ENCODE peak calls at places on chromosomes 11 and 22, in nine cellular contexts. A is esophagus squamous epithelium; T is IMR-90; V is heart right ventricle; P is fibroblast of mammary gland; Q is astrocyte of the spinal cord; Y is CD8-positive, alpha-beta T cell; N is AG04450; D is fibroblast of the aortic adventitia. O is an unnamed sample.

GRCh38 chr11:15236514-15236913 is 121.8 kb downstream of the INSC start:
- DNase-seq in V (no peak), A (no peak), Q (no peak), Y (no peak), P (no peak), N (no peak), D (no peak), T (no peak), O (no peak)

GRCh38 chr11:16738198-16738948 is at the start of gene C11orf58:
- DNase-seq in D (peak; percentile 96), V (peak; percentile 92), Y (peak; percentile 93), P (peak; percentile 95), T (peak; percentile 96), Q (peak; percentile 98), N (peak; percentile 87), A (peak; percentile 82), O (peak; percentile 90)

GRCh38 chr11:90250970-90251369 is 28.1 kb upstream of the CHORDC1 start:
- DNase-seq in V (no peak), D (no peak), A (no peak), T (no peak), P (no peak), N (no peak), Y (no peak), Q (no peak), O (no peak)

GRCh38 chr11:1260023-1260501 is 37.2 kb downstream of the MUC5B start:
- DNase-seq in V (no peak), P (peak; percentile 27), Q (no peak), N (no peak), Y (no peak), A (no peak), T (no peak), D (no peak), O (peak; percentile 72)

GRCh38 chr11:109120341-109120740 is 301.6 kb upstream of the C11orf87 start:
- DNase-seq in N (no peak), Q (no peak), V (no peak), P (no peak), T (no peak), A (no peak), D (no peak), Y (no peak), O (no peak)

GRCh38 chr11:21475276-21475675 is 717.6 kb upstream of the ANO5 start:
- DNase-seq in P (no peak), A (no peak), N (no peak), Q (no peak), D (no peak), Y (no peak), V (no peak), T (no peak), O (no peak)

GRCh38 chr11:39668640-39669039 is 1790.8 kb downstream of the LRRC4C start:
- DNase-seq in D (no peak), N (peak; percentile 1), T (no peak), Q (peak; percentile 82), V (no peak), A (no peak), Y (no peak), P (no peak), O (no peak)

GRCh38 chr22:43561421-43562178 is 149.8 kb downstream of the MPPED1 start:
- DNase-seq in Y (no peak), Q (no peak), A (no peak), N (no peak), P (no peak), D (no peak), T (no peak), V (no peak), O (no peak)

GRCh38 chr11:3338569-3339565 is 40.1 kb downstream of the ZNF195 start:
- DNase-seq in N (no peak), T (no peak), V (no peak), P (no peak), Q (no peak), A (no peak), D (no peak), Y (no peak), O (no peak)

GRCh38 chr11:32809313-32809712 is 14.9 kb upstream of the CCDC73 start:
- DNase-seq in V (peak; percentile 30), D (peak; percentile 78), P (peak; percentile 76), N (peak; percentile 48), T (peak; percentile 72), A (no peak), Q (peak; percentile 77), Y (no peak), O (peak; percentile 72)

GRCh38 chr11:44596541-44597276 is 31.2 kb downstream of the CD82 start:
- DNase-seq in T (no peak), A (no peak), P (no peak), D (no peak), N (no peak), Q (no peak), Y (peak; percentile 25), V (no peak), O (peak; percentile 78)

GRCh38 chr22:33811686-33812085 is 108.6 kb downstream of the LARGE1 start:
- DNase-seq in D (peak; percentile 90), P (peak; percentile 76), V (peak; percentile 23), A (no peak), Q (no peak), Y (no peak), N (no peak), T (peak; percentile 79), O (no peak)

GRCh38 chr11:133902506-133902905 is 54.3 kb downstream of the IGSF9B start:
- DNase-seq in N (no peak), V (no peak), A (no peak), Q (no peak), T (no peak), D (no peak), P (no peak), Y (no peak), O (no peak)

GRCh38 chr11:13884159-13884799 is 78.2 kb upstream of the SPON1 start:
- DNase-seq in T (no peak), P (no peak), D (no peak), A (no peak), V (no peak), Q (peak; percentile 21), N (no peak), Y (no peak), O (no peak)

GRCh38 chr22:19766506-19767426 is 6.2 kb downstream of the TBX1 start:
- DNase-seq in N (no peak), V (peak; percentile 51), A (no peak), T (no peak), D (no peak), Y (peak; percentile 13), Q (no peak), P (no peak), O (no peak)

GRCh38 chr22:47928626-47929025 is 1166.2 kb downstream of the TBC1D22A start:
- DNase-seq in V (no peak), P (no peak), D (no peak), T (no peak), Y (no peak), A (no peak), Q (no peak), N (no peak), O (no peak)

GRCh38 chr11:96271777-96272176 is 71.2 kb downstream of the MAML2 start:
- DNase-seq in P (no peak), Y (no peak), A (no peak), N (no peak), V (no peak), D (no peak), Q (no peak), T (no peak), O (no peak)

GRCh38 chr11:28615542-28615941 is 507.4 kb downstream of the METTL15 start:
- DNase-seq in D (peak; percentile 8), Q (peak; percentile 31), P (no peak), N (no peak), Y (no peak), V (no peak), A (no peak), T (no peak), O (no peak)

GRCh38 chr11:2302844-2303626 is 1.2 kb downstream of the TSPAN32 start:
- DNase-seq in T (no peak), N (no peak), V (peak; percentile 86), P (no peak), Q (no peak), D (no peak), Y (no peak), A (no peak), O (no peak)

GRCh38 chr11:118522571-118523072 is 4.7 kb upstream of the TTC36 start:
- DNase-seq in N (no peak), T (peak; percentile 30), Q (peak; percentile 27), D (peak; percentile 27), V (no peak), A (no peak), P (peak; percentile 36), Y (no peak), O (no peak)
- TF ChIP-seq CTCF in N (peak; percentile 55), T (peak; percentile 17), Q (peak; percentile 60), D (peak; percentile 45), V (peak; percentile 30), A (no peak), P (peak; percentile 53), Y (no peak), O (no peak)

DNA sequence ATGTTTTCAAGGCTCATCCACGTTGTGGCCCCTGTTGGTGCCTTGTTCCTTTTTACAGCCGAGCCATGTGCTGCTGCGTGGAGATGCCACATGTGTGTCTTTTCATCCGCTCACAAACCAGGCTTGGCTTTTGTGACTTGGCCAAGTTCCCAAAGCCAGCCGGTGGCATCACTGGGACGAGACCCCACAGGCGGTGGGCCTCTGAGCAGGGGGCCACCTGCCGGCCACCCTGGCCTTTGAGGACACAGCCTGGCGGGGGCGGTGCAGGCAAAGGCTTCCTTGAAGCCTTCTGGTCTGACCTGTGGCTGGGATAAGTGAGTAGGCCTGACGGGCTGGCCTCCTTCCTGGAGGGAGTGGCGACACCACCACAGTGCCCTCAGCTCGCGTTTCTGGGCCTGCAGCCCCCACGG is 10.6 kb downstream of the GRK2 start:
- DNase-seq in A (no peak), N (no peak), D (peak; percentile 34), T (peak; percentile 45), Y (no peak), V (peak; percentile 61), Q (peak; percentile 29), P (peak; percentile 67), O (peak; percentile 58)
- TF ChIP-seq CTCF in A (peak; percentile 29), N (peak; percentile 15), D (peak; percentile 9), T (peak; percentile 43), Y (no peak), V (no peak), Q (peak; percentile 44), P (peak; percentile 26), O (peak; percentile 61)

GRCh38 chr11:20337526-20338154 is 25.9 kb upstream of the HTATIP2 start:
- DNase-seq in N (no peak), A (no peak), V (no peak), Q (peak; percentile 29), D (peak; percentile 43), Y (no peak), P (peak; percentile 40), T (peak; percentile 11), O (peak; percentile 40)
- TF ChIP-seq CTCF in N (peak; percentile 55), A (no peak), V (peak; percentile 35), Q (peak; percentile 59), D (peak; percentile 50), Y (no peak), P (peak; percentile 55), T (peak; percentile 30), O (peak; percentile 42)

DNA sequence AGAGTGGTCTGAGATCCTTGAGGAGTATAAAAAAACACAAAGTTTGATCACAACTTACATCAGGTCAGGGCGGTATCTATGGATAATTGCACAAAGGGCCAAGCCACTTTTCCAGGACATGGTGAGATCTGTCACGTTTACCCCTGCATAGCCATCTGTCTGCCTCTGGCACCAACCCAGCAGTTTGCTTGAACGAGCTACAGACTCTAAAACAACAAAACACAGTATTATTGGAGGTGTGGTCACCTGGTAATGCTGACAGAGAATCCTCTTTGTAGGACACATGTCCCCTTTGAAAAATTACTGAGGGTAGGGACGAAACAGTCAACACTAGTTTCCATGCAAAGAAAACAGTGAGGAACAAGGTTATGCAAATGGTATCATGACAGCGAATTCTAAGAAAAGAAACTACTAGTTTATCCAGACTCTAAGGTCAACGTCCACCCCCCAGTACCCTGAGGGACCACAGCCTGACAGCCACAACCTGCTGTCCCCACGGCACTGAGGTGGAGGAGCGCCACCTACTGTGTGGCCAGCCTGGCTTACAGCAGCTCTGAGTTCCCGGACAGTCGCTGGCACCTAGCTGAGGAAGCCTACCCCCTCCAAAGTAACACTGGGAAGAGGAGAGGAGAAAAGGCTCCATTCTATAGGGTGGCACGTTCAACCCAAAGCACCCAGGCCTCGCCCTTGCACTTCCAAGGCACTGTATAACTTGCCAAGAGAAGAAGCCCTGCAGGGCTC is 117.3 kb upstream of the BID start:
- DNase-seq in Q (no peak), A (no peak), N (no peak), T (no peak), D (no peak), V (peak; percentile 69), P (no peak), Y (no peak), O (no peak)
- TF ChIP-seq CTCF in Q (peak; percentile 52), A (peak; percentile 43), N (no peak), T (peak; percentile 1), D (peak; percentile 12), V (peak; percentile 51), P (peak; percentile 23), Y (no peak), O (no peak)

O was measured in GM13976.